ENCODE peak calls at places on chromosome 13, in nine cellular contexts. M, N, S, J, H, R, O, X and Q are unnamed samples.

GRCh38 chr13:32025730-32026129 is 5.8 kb upstream of the FRY start:
- DNase-seq in M (peak), N (no peak), S (peak), J (no peak), H (no peak), R (no peak), O (no peak), X (no peak), Q (no peak)

GRCh38 chr13:87941244-87941643 is 270.1 kb downstream of the SLITRK5 start:
- DNase-seq in M (no peak), N (no peak), S (no peak), J (no peak), H (no peak), R (no peak), O (no peak), X (no peak), Q (no peak)

GRCh38 chr13:93951153-93951552 is 528.3 kb downstream of the DCT start:
- DNase-seq in M (no peak), N (no peak), S (no peak), J (no peak), H (no peak), R (no peak), O (no peak), X (no peak), Q (no peak)

GRCh38 chr13:70473912-70474311 is 365.7 kb upstream of the KLHL1 start:
- DNase-seq in M (no peak), N (no peak), S (no peak), J (no peak), H (no peak), R (no peak), O (no peak), X (no peak), Q (no peak)

GRCh38 chr13:64054306-64054705 is 2638.7 kb upstream of the PCDH20 start:
- DNase-seq in M (no peak), N (no peak), S (no peak), J (no peak), H (no peak), R (no peak), O (no peak), X (no peak), Q (no peak)

GRCh38 chr13:31909889-31910551 is 121.6 kb upstream of the FRY start:
- DNase-seq in M (peak), N (peak), S (peak), J (peak), H (no peak), R (peak), O (peak), X (no peak), Q (peak)

GRCh38 chr13:76886292-76887061 is at the start of gene KCTD12:
- DNase-seq in M (peak), N (peak), S (peak), J (peak), H (peak), R (peak), O (peak), X (peak), Q (peak)

GRCh38 chr13:109665211-109665610 is 121.2 kb downstream of the IRS2 start:
- DNase-seq in M (no peak), N (no peak), S (peak), J (no peak), H (no peak), R (no peak), O (no peak), X (no peak), Q (no peak)

GRCh38 chr13:113934576-113934975 is 39.3 kb downstream of the C13orf46 start:
- DNase-seq in M (no peak), N (no peak), S (no peak), J (no peak), H (no peak), R (no peak), O (no peak), X (no peak), Q (no peak)

GRCh38 chr13:102261809-102262208 is 140.0 kb downstream of the FGF14 start:
- DNase-seq in M (no peak), N (no peak), S (no peak), J (no peak), H (no peak), R (no peak), O (no peak), X (no peak), Q (no peak)

GRCh38 chr13:95355491-95355890 is 54.2 kb upstream of the ABCC4 start:
- DNase-seq in M (no peak), N (no peak), S (no peak), J (no peak), H (no peak), R (no peak), O (no peak), X (no peak), Q (no peak)

GRCh38 chr13:30148171-30148754 is 159.1 kb downstream of the KATNAL1 start:
- DNase-seq in M (no peak), N (no peak), S (no peak), J (peak), H (no peak), R (no peak), O (no peak), X (no peak), Q (no peak)

GRCh38 chr13:59997976-59998375 is 165.8 kb downstream of the DIAPH3 start:
- DNase-seq in M (no peak), N (no peak), S (no peak), J (no peak), H (no peak), R (no peak), O (no peak), X (no peak), Q (no peak)

GRCh38 chr13:106440846-106441245 is 94.6 kb downstream of the EFNB2 start:
- DNase-seq in M (no peak), N (no peak), S (peak), J (no peak), H (no peak), R (no peak), O (no peak), X (no peak), Q (no peak)

GRCh38 chr13:36858285-36858684 is 39.3 kb downstream of the RFXAP start:
- DNase-seq in M (peak), N (peak), S (peak), J (peak), H (no peak), R (no peak), O (peak), X (no peak), Q (peak)

GRCh38 chr13:24052547-24052981 is 108.0 kb upstream of the SPATA13 start:
- DNase-seq in M (no peak), N (no peak), S (no peak), J (no peak), H (no peak), R (no peak), O (no peak), X (no peak), Q (no peak)

GRCh38 chr13:110361365-110361911 is 54.4 kb downstream of the COL4A2 start:
- DNase-seq in M (no peak), N (no peak), S (no peak), J (no peak), H (peak), R (no peak), O (no peak), X (no peak), Q (no peak)

GRCh38 chr13:51843529-51843928 is 1.4 kb downstream of the TMEM272 start:
- DNase-seq in M (no peak), N (no peak), S (peak), J (no peak), H (no peak), R (no peak), O (no peak), X (no peak), Q (no peak)

GRCh38 chr13:113493315-113493951 is 2.9 kb upstream of the DCUN1D2 start:
- DNase-seq in M (no peak), N (no peak), S (no peak), J (no peak), H (no peak), R (no peak), O (no peak), X (no peak), Q (no peak)

GRCh38 chr13:46992383-46992952 is 95.6 kb upstream of the HTR2A start:
- DNase-seq in M (no peak), N (no peak), S (no peak), J (no peak), H (no peak), R (no peak), O (no peak), X (no peak), Q (peak)

GRCh38 chr13:105735269-105735668 is 800.2 kb downstream of the EFNB2 start:
- DNase-seq in M (peak), N (no peak), S (no peak), J (no peak), H (no peak), R (no peak), O (no peak), X (no peak), Q (no peak)

GRCh38 chr13:46119883-46120614 is 15.2 kb upstream of the CPB2 start:
- DNase-seq in M (no peak), N (no peak), S (peak), J (no peak), H (no peak), R (no peak), O (no peak), X (no peak), Q (no peak)